ENCODE peak calls at places on chromosomes 5 and 9, in nine cellular contexts. C, X, L, E, F, T, U, V and S are unnamed samples.

GRCh38 chr5:51567636-51568035 is 184.4 kb downstream of the ISL1 start:
- DNase-seq in C (peak; percentile 1), X (no peak), L (peak; percentile 86), E (no peak), F (no peak), T (no peak), U (no peak), V (no peak), S (no peak)

GRCh38 chr9:135810806-135811575 is 96.4 kb downstream of the CAMSAP1 start:
- DNase-seq in C (no peak), X (no peak), L (no peak), E (no peak), F (no peak), T (no peak), U (no peak), V (no peak), S (no peak)

GRCh38 chr9:83933804-83934203 is 12.6 kb upstream of the KIF27 start:
- DNase-seq in C (peak; percentile 81), X (no peak), L (peak; percentile 94), E (peak; percentile 50), F (no peak), T (no peak), U (peak; percentile 84), V (no peak), S (no peak)

GRCh38 chr9:96217358-96217755 is 84.6 kb downstream of the HSD17B3 start:
- DNase-seq in C (peak; percentile 55), X (no peak), L (peak; percentile 71), E (no peak), F (no peak), T (no peak), U (no peak), V (no peak), S (no peak)

GRCh38 chr5:138953370-138954256 is 78.5 kb upstream of the LRRTM2 start:
- DNase-seq in C (peak; percentile 86), X (no peak), L (peak; percentile 67), E (peak; percentile 52), F (peak; percentile 82), T (no peak), U (peak; percentile 65), V (no peak), S (peak; percentile 19)

GRCh38 chr5:132753135-132753987 is 6.1 kb downstream of the CCNI2 start:
- DNase-seq in C (no peak), X (no peak), L (no peak), E (no peak), F (peak; percentile 56), T (no peak), U (no peak), V (no peak), S (no peak)

GRCh38 chr9:12922209-12922914 is 147.5 kb downstream of the LURAP1L start:
- DNase-seq in C (peak; percentile 23), X (no peak), L (peak; percentile 20), E (no peak), F (no peak), T (no peak), U (peak; percentile 36), V (no peak), S (no peak)

GRCh38 chr5:78984020-78984610 is 995 bp downstream of the ARSB start:
- DNase-seq in C (peak; percentile 11), X (no peak), L (no peak), E (no peak), F (no peak), T (no peak), U (no peak), V (no peak), S (no peak)

GRCh38 chr9:71986860-71987259 is 73.6 kb downstream of the C9orf57 start:
- DNase-seq in C (no peak), X (no peak), L (peak; percentile 85), E (no peak), F (no peak), T (no peak), U (no peak), V (no peak), S (no peak)

GRCh38 chr5:94469889-94470288 is 148.5 kb downstream of the KIAA0825 start:
- DNase-seq in C (peak; percentile 18), X (no peak), L (peak; percentile 6), E (peak; percentile 29), F (no peak), T (no peak), U (peak; percentile 85), V (no peak), S (no peak)

GRCh38 chr5:172454355-172455086 is at the start of gene SH3PXD2B:
- DNase-seq in C (peak; percentile 70), X (no peak), L (peak; percentile 50), E (no peak), F (peak; percentile 48), T (peak; percentile 73), U (peak; percentile 54), V (peak; percentile 61), S (peak; percentile 46)

GRCh38 chr9:137138058-137138697 is 776 bp upstream of the GRIN1 start:
- DNase-seq in C (no peak), X (no peak), L (no peak), E (no peak), F (no peak), T (no peak), U (no peak), V (peak; percentile 95), S (peak; percentile 27)

GRCh38 chr9:134442486-134443168 is 116.4 kb downstream of the RXRA start:
- DNase-seq in C (peak; percentile 50), X (no peak), L (peak; percentile 19), E (no peak), F (no peak), T (no peak), U (peak; percentile 9), V (no peak), S (no peak)

GRCh38 chr5:175468892-175469291 is 9.5 kb upstream of the SFXN1 start:
- DNase-seq in C (no peak), X (no peak), L (no peak), E (no peak), F (no peak), T (no peak), U (no peak), V (no peak), S (no peak)

GRCh38 chr5:84259221-84260045 is 125.2 kb downstream of the EDIL3 start:
- DNase-seq in C (no peak), X (no peak), L (no peak), E (no peak), F (no peak), T (no peak), U (no peak), V (no peak), S (no peak)

GRCh38 chr5:147756566-147756965 is 26.0 kb downstream of the JAKMIP2 start:
- DNase-seq in C (no peak), X (no peak), L (no peak), E (no peak), F (no peak), T (no peak), U (no peak), V (no peak), S (no peak)

GRCh38 chr9:104068546-104068945 is 25.6 kb upstream of the SMC2 start:
- DNase-seq in C (peak; percentile 33), X (no peak), L (peak; percentile 55), E (no peak), F (no peak), T (no peak), U (peak; percentile 66), V (no peak), S (no peak)

GRCh38 chr9:8961186-8961666 is 1161.6 kb upstream of the DMAC1 start:
- DNase-seq in C (no peak), X (no peak), L (no peak), E (no peak), F (no peak), T (no peak), U (no peak), V (no peak), S (no peak)

GRCh38 chr9:121299467-121300282 is 31.7 kb downstream of the GSN start:
- DNase-seq in C (peak; percentile 57), X (no peak), L (no peak), E (no peak), F (peak; percentile 43), T (no peak), U (peak; percentile 34), V (no peak), S (peak; percentile 18)

GRCh38 chr5:119808474-119808873 is 179.1 kb downstream of the FAM170A start:
- DNase-seq in C (no peak), X (no peak), L (peak; percentile 14), E (no peak), F (no peak), T (no peak), U (no peak), V (no peak), S (no peak)

GRCh38 chr5:78008356-78008967 is 232.3 kb upstream of the TBCA start:
- DNase-seq in C (peak; percentile 71), X (no peak), L (peak; percentile 57), E (peak; percentile 31), F (no peak), T (no peak), U (peak; percentile 61), V (no peak), S (no peak)

GRCh38 chr5:67672633-67673032 is 476.0 kb upstream of the CD180 start:
- DNase-seq in C (no peak), X (no peak), L (no peak), E (no peak), F (no peak), T (no peak), U (peak; percentile 1), V (no peak), S (no peak)

GRCh38 chr5:157046041-157046440 is 12.9 kb downstream of the HAVCR1 start:
- DNase-seq in C (no peak), X (no peak), L (peak; percentile 8), E (peak; percentile 27), F (no peak), T (no peak), U (no peak), V (no peak), S (no peak)

GRCh38 chr9:133048595-133048994 is 13.2 kb upstream of the CEL start:
- DNase-seq in C (peak; percentile 31), X (no peak), L (peak; percentile 20), E (no peak), F (peak; percentile 19), T (no peak), U (peak; percentile 29), V (peak; percentile 62), S (no peak)

GRCh38 chr5:150320048-150320555 is 17.4 kb upstream of the ARSI start:
- DNase-seq in C (peak; percentile 88), X (no peak), L (peak; percentile 99), E (peak; percentile 98), F (peak; percentile 44), T (no peak), U (peak; percentile 95), V (no peak), S (no peak)

GRCh38 chr5:80884851-80885697 is 75.1 kb upstream of the RASGRF2 start:
- DNase-seq in C (no peak), X (no peak), L (no peak), E (no peak), F (no peak), T (no peak), U (peak; percentile 31), V (no peak), S (no peak)

GRCh38 chr5:80915716-80916115 is 44.4 kb upstream of the RASGRF2 start:
- DNase-seq in C (no peak), X (no peak), L (peak; percentile 41), E (no peak), F (no peak), T (no peak), U (peak; percentile 56), V (no peak), S (no peak)

GRCh38 chr9:124411514-124412227 is 3.6 kb downstream of the PSMB7 start:
- DNase-seq in C (peak; percentile 78), X (no peak), L (peak; percentile 86), E (no peak), F (no peak), T (no peak), U (peak; percentile 91), V (peak; percentile 70), S (no peak)

GRCh38 chr9:98811051-98811650 is 3.7 kb downstream of the GALNT12 start:
- DNase-seq in C (peak; percentile 73), X (no peak), L (peak; percentile 97), E (no peak), F (no peak), T (no peak), U (peak; percentile 97), V (peak; percentile 91), S (no peak)

GRCh38 chr5:143554918-143555477 is 151.5 kb upstream of the NR3C1 start:
- DNase-seq in C (no peak), X (no peak), L (peak; percentile 74), E (no peak), F (no peak), T (no peak), U (peak; percentile 81), V (no peak), S (no peak)

GRCh38 chr9:121271368-121272351 is 3.7 kb downstream of the GSN start:
- DNase-seq in C (peak; percentile 78), X (no peak), L (peak; percentile 72), E (peak; percentile 84), F (peak; percentile 33), T (no peak), U (peak; percentile 83), V (no peak), S (no peak)